ENCODE peak calls at places on chromosome 21, in six cellular contexts. S, E, Y, H, O and T are unnamed samples.

GRCh38 chr21:34865922-34866271 is 183.2 kb downstream of the RUNX1 start:
- DNase-seq in Y (no peak), O (no peak), S (no peak), H (no peak), E (peak), T (no peak)

GRCh38 chr21:17903029-17903806 is 84.1 kb upstream of the C21orf91 start:
- DNase-seq in Y (no peak), O (no peak), S (no peak), H (no peak), E (peak), T (no peak)

GRCh38 chr21:15843766-15844165 is 114.0 kb downstream of the USP25 start:
- DNase-seq in S (no peak), H (no peak), Y (no peak), O (no peak), E (no peak), T (no peak)

GRCh38 chr21:44875341-44875740 is 1.9 kb upstream of the PTTG1IP start:
- DNase-seq in S (no peak), E (peak), Y (no peak), O (no peak), H (no peak), T (no peak)

GRCh38 chr21:28227881-28228623 is 764.6 kb downstream of the LTN1 start:
- DNase-seq in O (no peak), E (no peak), S (no peak), H (no peak), Y (no peak), T (no peak)

GRCh38 chr21:23951251-23951650 is 1656.0 kb downstream of the MRPL39 start:
- DNase-seq in H (no peak), O (no peak), S (no peak), Y (no peak), E (no peak), T (no peak)

GRCh38 chr21:15289896-15290841 is 225.4 kb upstream of the NRIP1 start:
- DNase-seq in H (peak), O (no peak), S (peak), E (no peak), Y (peak), T (no peak)

GRCh38 chr21:46425566-46425965 is 33.1 kb upstream of the DIP2A start:
- DNase-seq in S (no peak), Y (no peak), H (no peak), O (no peak), E (no peak), T (no peak)

GRCh38 chr21:16124397-16125130 is 394.8 kb downstream of the USP25 start:
- DNase-seq in S (no peak), Y (no peak), O (no peak), H (peak), E (no peak), T (no peak)

GRCh38 chr21:17931080-17931479 is 111.9 kb upstream of the C21orf91 start:
- DNase-seq in S (no peak), Y (no peak), O (no peak), E (peak), H (no peak), T (no peak)

GRCh38 chr21:45981154-45981606 is 390 bp upstream of the COL6A1 start:
- DNase-seq in O (peak), H (peak), Y (peak), E (peak), S (peak), T (peak)

GRCh38 chr21:18840239-18840638 is 436.7 kb upstream of the TMPRSS15 start:
- DNase-seq in E (peak), S (no peak), O (no peak), Y (no peak), H (no peak), T (no peak)

GRCh38 chr21:46121286-46122221 is 23.6 kb downstream of the COL6A2 start:
- DNase-seq in S (peak), H (peak), Y (peak), E (no peak), O (peak), T (peak)

GRCh38 chr21:46096997-46097825 is 701 bp upstream of the COL6A2 start:
- DNase-seq in O (no peak), Y (peak), H (peak), S (peak), E (no peak), T (peak)

GRCh38 chr21:31354604-31355443 is 10.8 kb upstream of the TIAM1 start:
- DNase-seq in E (no peak), Y (no peak), O (no peak), H (no peak), S (no peak), T (no peak)

GRCh38 chr21:27225142-27225541 is 258.3 kb upstream of the ADAMTS5 start:
- DNase-seq in H (no peak), S (no peak), E (no peak), O (no peak), Y (no peak), T (no peak)

GRCh38 chr21:39660191-39660590 is 47.5 kb downstream of the B3GALT5 start:
- DNase-seq in Y (no peak), S (no peak), O (peak), H (no peak), E (no peak), T (no peak)

GRCh38 chr21:23725576-23725975 is 1881.7 kb downstream of the MRPL39 start:
- DNase-seq in Y (no peak), H (no peak), S (no peak), E (no peak), O (no peak), T (no peak)

GRCh38 chr21:46646541-46647154 is 11.2 kb downstream of the PRMT2 start:
- DNase-seq in Y (no peak), S (no peak), H (no peak), E (no peak), O (no peak), T (no peak)

GRCh38 chr21:35232545-35233176 is 183.6 kb upstream of the RUNX1 start:
- DNase-seq in Y (no peak), E (no peak), O (no peak), S (no peak), H (peak), T (no peak)

GRCh38 chr21:37435120-37435519 is 68.5 kb downstream of the DYRK1A start:
- DNase-seq in S (peak), O (no peak), Y (peak), E (no peak), H (peak), T (peak)

GRCh38 chr21:45019076-45019886 is 55.1 kb upstream of the ADARB1 start:
- DNase-seq in H (peak), O (no peak), Y (peak), S (no peak), E (no peak), T (no peak)

GRCh38 chr21:39663742-39664492 is 51.2 kb downstream of the B3GALT5 start:
- DNase-seq in E (no peak), Y (no peak), H (no peak), S (no peak), O (peak), T (no peak)

GRCh38 chr21:44450999-44451398 is 4.3 kb upstream of the LRRC3 start:
- DNase-seq in H (no peak), S (no peak), E (no peak), O (no peak), Y (no peak), T (no peak)

GRCh38 chr21:46155514-46156377 is at the start of gene FTCD:
- DNase-seq in S (no peak), O (peak), E (no peak), H (no peak), Y (peak), T (peak)

GRCh38 chr21:44708866-44709425 is 2.4 kb downstream of the TSPEAR start:
- DNase-seq in S (no peak), O (no peak), Y (no peak), H (no peak), E (no peak), T (no peak)

GRCh38 chr21:36690637-36691538 is 8.0 kb upstream of the SIM2 start:
- DNase-seq in O (no peak), E (no peak), H (no peak), Y (no peak), S (no peak), T (no peak)

GRCh38 chr21:28138272-28138671 is 854.4 kb downstream of the LTN1 start:
- DNase-seq in E (no peak), O (no peak), S (no peak), Y (no peak), H (no peak), T (no peak)

GRCh38 chr21:43911015-43911934 is 46.3 kb downstream of the AGPAT3 start:
- DNase-seq in H (no peak), Y (peak), S (no peak), O (no peak), E (no peak), T (no peak)

GRCh38 chr21:45806042-45806441 is 162.5 kb downstream of the PCBP3 start:
- DNase-seq in O (peak), E (no peak), H (no peak), S (no peak), Y (no peak), T (no peak)

GRCh38 chr21:34795152-34796141 is 126.7 kb downstream of the CLIC6 start:
- DNase-seq in E (no peak), H (no peak), Y (no peak), S (no peak), O (no peak), T (no peak)

DNA sequence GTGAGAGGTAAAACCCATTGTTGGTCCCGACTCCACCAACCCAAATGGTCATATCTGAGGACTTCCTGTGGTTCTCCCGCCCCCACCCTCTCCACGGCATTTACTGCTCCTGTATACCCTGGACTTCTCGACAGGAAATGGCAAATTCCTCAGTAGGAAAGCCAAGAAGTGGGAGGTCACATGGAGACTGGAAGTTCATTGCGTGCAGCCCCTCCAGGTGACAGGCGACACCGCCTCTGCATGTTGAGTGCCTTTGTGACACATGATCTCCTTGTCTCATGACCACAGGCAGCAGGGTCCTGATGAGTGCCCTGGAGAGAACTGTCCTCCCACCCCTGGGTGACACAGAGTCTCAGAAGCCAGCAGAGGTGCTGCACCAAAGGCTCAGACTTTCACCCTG is 24.2 kb downstream of the ERG start:
- DNase-seq in O (no peak), Y (no peak), E (no peak), S (no peak), H (no peak), T (no peak)
- TF ChIP-seq CTCF in O (no peak), Y (no peak), E (no peak), S (no peak), H (no peak), T (no peak)

GRCh38 chr21:29334717-29335428 is 36.2 kb downstream of the BACH1 start:
- DNase-seq in E (no peak), S (no peak), H (no peak), O (no peak), Y (no peak), T (no peak)
- TF ChIP-seq CTCF in E (no peak), S (no peak), H (no peak), O (no peak), Y (no peak), T (no peak)

DNA sequence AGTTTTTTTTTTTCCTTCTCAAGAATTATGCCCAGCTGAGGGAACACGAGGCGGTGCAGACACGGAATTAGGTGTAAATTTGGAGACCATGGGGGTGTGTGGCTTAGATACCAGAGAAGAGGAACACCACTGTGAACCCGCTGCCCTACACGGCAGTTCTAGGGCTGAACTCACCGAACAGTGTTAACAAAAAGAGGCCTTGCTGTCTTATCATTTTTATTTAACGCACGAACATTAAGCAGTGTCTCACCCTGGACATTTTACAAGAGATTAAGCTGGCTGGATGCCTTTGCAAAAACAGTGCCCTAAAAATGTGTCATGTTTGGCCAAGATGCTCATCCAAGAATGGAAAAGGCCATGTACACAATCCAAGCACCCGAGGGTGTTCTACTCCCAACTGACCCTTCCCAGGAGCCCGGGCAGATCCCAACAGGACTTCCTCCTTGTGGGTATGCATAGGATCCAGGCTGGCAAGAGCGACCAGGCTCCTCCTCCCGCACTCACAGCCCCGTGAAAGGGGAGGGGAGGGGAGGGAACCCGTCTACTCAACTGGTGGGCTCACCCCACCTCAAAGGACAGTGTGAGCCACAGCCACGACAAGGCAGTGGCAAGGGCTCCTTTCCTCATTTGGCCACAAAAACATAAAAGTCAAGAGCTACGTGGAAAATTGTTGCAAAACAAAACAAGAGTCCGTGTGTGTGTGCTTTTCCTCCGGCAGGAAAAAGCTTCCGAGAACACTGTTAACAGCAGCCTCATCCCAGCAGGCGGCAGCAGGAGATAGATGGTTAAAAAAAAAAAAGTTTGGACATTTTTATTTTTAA is 20.3 kb downstream of the C2CD2 start:
- DNase-seq in S (no peak), E (no peak), H (no peak), O (no peak), Y (peak), T (no peak)
- TF ChIP-seq CTCF in S (no peak), E (no peak), H (peak), O (peak), Y (no peak), T (no peak)

GRCh38 chr21:32426592-32427051 is 14.1 kb downstream of the EVA1C start:
- DNase-seq in S (no peak), E (no peak), O (no peak), Y (no peak), H (no peak), T (no peak)

GRCh38 chr21:32426066-32426465 is 13.6 kb downstream of the EVA1C start:
- DNase-seq in Y (no peak), S (no peak), H (no peak), O (no peak), E (no peak), T (no peak)

GRCh38 chr21:32424674-32425073 is 12.2 kb downstream of the EVA1C start:
- DNase-seq in H (no peak), E (no peak), S (no peak), Y (no peak), O (no peak), T (no peak)

GRCh38 chr21:32423846-32424535 is 11.5 kb downstream of the EVA1C start:
- DNase-seq in H (no peak), S (no peak), O (no peak), Y (no peak), E (no peak), T (no peak)

GRCh38 chr21:32425628-32426027 is 13.1 kb downstream of the EVA1C start:
- DNase-seq in E (no peak), H (no peak), O (no peak), Y (no peak), S (no peak), T (no peak)
- TF ChIP-seq CTCF in E (peak), H (no peak), O (no peak), Y (no peak), S (no peak), T (no peak)

GRCh38 chr21:29405503-29406122 is 106.9 kb downstream of the BACH1 start:
- DNase-seq in H (no peak), E (no peak), S (no peak), O (no peak), Y (no peak), T (no peak)
- TF ChIP-seq CTCF in H (no peak), E (no peak), S (no peak), O (no peak), Y (no peak), T (no peak)